ENCODE peak calls at places on chromosomes 1 and 21, in ten cellular contexts. One of them, this sample, is unnamed.

GRCh38 chr1:94383966-94384408 is 34.2 kb upstream of the ABCD3 start:
- DNase-seq in activated CD4-positive, CD25-positive, alpha-beta regulatory T cell: no peak
- DNase-seq in NCI-H1092 treated with DMSO at 0.1 percent for 48 hours: no peak
- DNase-seq in SHP77: no peak
- DNase-seq in activated CD4-positive, alpha-beta T cell treated with anti-CD3 and anti-CD28 coated beads, Interleukin-2, amount 50 U/mL, for 1 hour: no peak
- DNase-seq in activated T-cell treated with anti-CD3 and anti-CD28 coated beads, Interleukin-2, amount 50 U/mL, for 72 hours: peak
- DNase-seq in C1 segment of cervical spinal cord: no peak
- DNase-seq in uterus: no peak
- DNase-seq in kidney epithelial cell: peak
- DNase-seq in activated naive CD4-positive, alpha-beta T cell: no peak
- DNase-seq in this sample: no peak

GRCh38 chr1:16212251-16212961 is at the start of gene ARHGEF19:
- DNase-seq in SHP77: no peak
- DNase-seq in kidney epithelial cell: no peak
- DNase-seq in NCI-H1092 treated with DMSO at 0.1 percent for 48 hours: peak
- DNase-seq in uterus: no peak
- DNase-seq in activated T-cell treated with anti-CD3 and anti-CD28 coated beads, Interleukin-2, amount 50 U/mL, for 72 hours: no peak
- DNase-seq in activated CD4-positive, alpha-beta T cell treated with anti-CD3 and anti-CD28 coated beads, Interleukin-2, amount 50 U/mL, for 1 hour: no peak
- DNase-seq in activated CD4-positive, CD25-positive, alpha-beta regulatory T cell: no peak
- DNase-seq in C1 segment of cervical spinal cord: no peak
- DNase-seq in activated naive CD4-positive, alpha-beta T cell: no peak
- DNase-seq in this sample: no peak

GRCh38 chr1:231778009-231778719 is 151.6 kb downstream of the DISC1 start:
- DNase-seq in kidney epithelial cell: no peak
- DNase-seq in NCI-H1092 treated with DMSO at 0.1 percent for 48 hours: no peak
- DNase-seq in C1 segment of cervical spinal cord: peak
- DNase-seq in activated T-cell treated with anti-CD3 and anti-CD28 coated beads, Interleukin-2, amount 50 U/mL, for 72 hours: no peak
- DNase-seq in activated naive CD4-positive, alpha-beta T cell: no peak
- DNase-seq in SHP77: peak
- DNase-seq in uterus: no peak
- DNase-seq in activated CD4-positive, CD25-positive, alpha-beta regulatory T cell: no peak
- DNase-seq in activated CD4-positive, alpha-beta T cell treated with anti-CD3 and anti-CD28 coated beads, Interleukin-2, amount 50 U/mL, for 1 hour: no peak
- DNase-seq in this sample: no peak

GRCh38 chr1:44558883-44559282 is 115.4 kb downstream of the TMEM53 start:
- DNase-seq in activated T-cell treated with anti-CD3 and anti-CD28 coated beads, Interleukin-2, amount 50 U/mL, for 72 hours: no peak
- DNase-seq in NCI-H1092 treated with DMSO at 0.1 percent for 48 hours: no peak
- DNase-seq in activated CD4-positive, alpha-beta T cell treated with anti-CD3 and anti-CD28 coated beads, Interleukin-2, amount 50 U/mL, for 1 hour: no peak
- DNase-seq in activated naive CD4-positive, alpha-beta T cell: no peak
- DNase-seq in SHP77: no peak
- DNase-seq in uterus: no peak
- DNase-seq in C1 segment of cervical spinal cord: no peak
- DNase-seq in kidney epithelial cell: no peak
- DNase-seq in activated CD4-positive, CD25-positive, alpha-beta regulatory T cell: no peak
- DNase-seq in this sample: no peak

GRCh38 chr1:198449281-198449680 is 91.2 kb downstream of the ATP6V1G3 start:
- DNase-seq in kidney epithelial cell: no peak
- DNase-seq in activated CD4-positive, CD25-positive, alpha-beta regulatory T cell: no peak
- DNase-seq in SHP77: no peak
- DNase-seq in activated naive CD4-positive, alpha-beta T cell: no peak
- DNase-seq in NCI-H1092 treated with DMSO at 0.1 percent for 48 hours: no peak
- DNase-seq in activated CD4-positive, alpha-beta T cell treated with anti-CD3 and anti-CD28 coated beads, Interleukin-2, amount 50 U/mL, for 1 hour: no peak
- DNase-seq in uterus: no peak
- DNase-seq in C1 segment of cervical spinal cord: no peak
- DNase-seq in activated T-cell treated with anti-CD3 and anti-CD28 coated beads, Interleukin-2, amount 50 U/mL, for 72 hours: no peak
- DNase-seq in this sample: no peak

GRCh38 chr21:41678016-41678935 is 88.6 kb downstream of the RIPK4 start:
- DNase-seq in activated T-cell treated with anti-CD3 and anti-CD28 coated beads, Interleukin-2, amount 50 U/mL, for 72 hours: no peak
- DNase-seq in activated CD4-positive, CD25-positive, alpha-beta regulatory T cell: no peak
- DNase-seq in C1 segment of cervical spinal cord: no peak
- DNase-seq in activated CD4-positive, alpha-beta T cell treated with anti-CD3 and anti-CD28 coated beads, Interleukin-2, amount 50 U/mL, for 1 hour: no peak
- DNase-seq in activated naive CD4-positive, alpha-beta T cell: no peak
- DNase-seq in NCI-H1092 treated with DMSO at 0.1 percent for 48 hours: peak
- DNase-seq in kidney epithelial cell: peak
- DNase-seq in uterus: no peak
- DNase-seq in SHP77: peak
- DNase-seq in this sample: no peak

GRCh38 chr1:227788279-227789041 is 27.0 kb upstream of the PRSS38 start:
- DNase-seq in activated T-cell treated with anti-CD3 and anti-CD28 coated beads, Interleukin-2, amount 50 U/mL, for 72 hours: peak
- DNase-seq in NCI-H1092 treated with DMSO at 0.1 percent for 48 hours: peak
- DNase-seq in activated CD4-positive, CD25-positive, alpha-beta regulatory T cell: no peak
- DNase-seq in uterus: peak
- DNase-seq in C1 segment of cervical spinal cord: no peak
- DNase-seq in kidney epithelial cell: no peak
- DNase-seq in activated naive CD4-positive, alpha-beta T cell: no peak
- DNase-seq in activated CD4-positive, alpha-beta T cell treated with anti-CD3 and anti-CD28 coated beads, Interleukin-2, amount 50 U/mL, for 1 hour: no peak
- DNase-seq in SHP77: peak
- DNase-seq in this sample: no peak

GRCh38 chr21:35191128-35191527 is 142.0 kb upstream of the RUNX1 start:
- DNase-seq in kidney epithelial cell: no peak
- DNase-seq in C1 segment of cervical spinal cord: no peak
- DNase-seq in activated naive CD4-positive, alpha-beta T cell: no peak
- DNase-seq in activated CD4-positive, CD25-positive, alpha-beta regulatory T cell: no peak
- DNase-seq in SHP77: no peak
- DNase-seq in activated T-cell treated with anti-CD3 and anti-CD28 coated beads, Interleukin-2, amount 50 U/mL, for 72 hours: no peak
- DNase-seq in uterus: no peak
- DNase-seq in activated CD4-positive, alpha-beta T cell treated with anti-CD3 and anti-CD28 coated beads, Interleukin-2, amount 50 U/mL, for 1 hour: no peak
- DNase-seq in NCI-H1092 treated with DMSO at 0.1 percent for 48 hours: no peak
- DNase-seq in this sample: no peak

This sample was measured in cortex of kidney.